ENCODE peak calls at places on chromosomes 13 and 19, in seven cellular contexts. W, N, D, R, K, Y and T are unnamed samples.

GRCh38 chr13:83881917-83882625 is at the start of gene SLITRK1:
- DNase-seq in D (peak; percentile 60), Y (peak; percentile 27), W (no peak), R (no peak), K (peak; percentile 35), N (no peak), T (no peak)

GRCh38 chr19:33801411-33801810 is 4.7 kb downstream of the KCTD15 start:
- DNase-seq in N (no peak), K (no peak), D (no peak), R (no peak), W (no peak), Y (no peak), T (no peak)

GRCh38 chr19:1211494-1212234 is 6.1 kb downstream of the STK11 start:
- DNase-seq in W (no peak), Y (no peak), N (no peak), D (no peak), R (no peak), K (no peak), T (no peak)

GRCh38 chr19:21101511-21102242 is 19.7 kb downstream of the ZNF714 start:
- DNase-seq in R (no peak), W (no peak), K (peak; percentile 14), Y (no peak), N (no peak), D (no peak), T (no peak)

GRCh38 chr13:47564041-47564440 is 437.0 kb downstream of the SUCLA2 start:
- DNase-seq in Y (no peak), K (no peak), R (no peak), N (no peak), D (no peak), W (no peak), T (no peak)

GRCh38 chr13:110759710-110760109 is 46.2 kb downstream of the ING1 start:
- DNase-seq in Y (no peak), D (no peak), R (no peak), W (no peak), K (no peak), N (no peak), T (no peak)

GRCh38 chr13:75838366-75839017 is 202.4 kb downstream of the LMO7 start:
- DNase-seq in D (peak; percentile 67), R (no peak), K (no peak), W (no peak), N (no peak), Y (no peak), T (no peak)

GRCh38 chr19:18173054-18173571 is 500 bp upstream of the IFI30 start:
- DNase-seq in D (no peak), W (no peak), K (no peak), Y (no peak), N (no peak), R (peak; percentile 94), T (no peak)

GRCh38 chr13:49315036-49315565 is 67.4 kb downstream of the CDADC1 start:
- DNase-seq in D (no peak), N (no peak), R (no peak), K (no peak), Y (no peak), W (no peak), T (no peak)

GRCh38 chr19:16118489-16119033 is 6.9 kb downstream of the RAB8A start:
- DNase-seq in D (no peak), R (peak; percentile 88), W (no peak), Y (peak; percentile 33), N (no peak), K (peak; percentile 84), T (no peak)

GRCh38 chr13:25455146-25455545 is 83.4 kb downstream of the ATP8A2 start:
- DNase-seq in D (peak; percentile 26), R (no peak), Y (no peak), W (no peak), K (no peak), N (no peak), T (no peak)

GRCh38 chr13:76886005-76886291 is 257 bp downstream of the KCTD12 start:
- DNase-seq in D (no peak), W (peak; percentile 20), K (no peak), Y (no peak), N (no peak), R (no peak), T (no peak)

GRCh38 chr13:29482504-29482903 is 113.0 kb downstream of the SLC7A1 start:
- DNase-seq in Y (no peak), K (no peak), N (no peak), R (no peak), D (no peak), W (no peak), T (no peak)

GRCh38 chr19:44662686-44663085 is 8.6 kb upstream of the CEACAM19 start:
- DNase-seq in W (no peak), N (no peak), K (no peak), D (no peak), Y (no peak), R (no peak), T (no peak)

GRCh38 chr19:55750715-55751114 is 8.2 kb upstream of the RFPL4A start:
- DNase-seq in D (no peak), R (no peak), K (no peak), N (no peak), Y (no peak), W (no peak), T (no peak)

GRCh38 chr19:14118165-14119051 is 846 bp upstream of the PRKACA start:
- DNase-seq in R (peak; percentile 95), W (no peak), D (peak; percentile 42), N (peak; percentile 63), K (peak; percentile 48), Y (peak; percentile 46), T (peak; percentile 47)